ENCODE peak calls at places on chromosomes 3 and 15, in eight cellular contexts. O, T, C, R, B, H, P and Z are unnamed samples.
A peak's percentile ranks its signal among the peaks of the same experiment; 100 is the strongest.

GRCh38 chr15:33679065-33679464 is 289.2 kb upstream of the CHRM5 start:
- DNase-seq in H (no peak), P (no peak), R (no peak), C (no peak), T (no peak), B (no peak), O (no peak), Z (no peak)

GRCh38 chr3:79467721-79468120 is 300.1 kb downstream of the ROBO1 start:
- DNase-seq in H (no peak), O (no peak), B (no peak), T (no peak), C (no peak), P (no peak), R (no peak), Z (no peak)

GRCh38 chr3:181541414-181541813 is 170.3 kb upstream of the SOX2 start:
- DNase-seq in C (no peak), H (no peak), R (no peak), B (no peak), O (no peak), T (no peak), P (no peak), Z (no peak)

GRCh38 chr15:53747501-53748068 is 11.9 kb downstream of the WDR72 start:
- DNase-seq in T (no peak), R (no peak), H (no peak), B (no peak), P (no peak), O (no peak), C (no peak), Z (no peak)

GRCh38 chr3:77038468-77038927 is 1.4 kb upstream of the ROBO2 start:
- DNase-seq in P (no peak), R (peak; percentile 62), C (peak; percentile 48), H (no peak), O (peak; percentile 30), B (peak; percentile 71), T (peak; percentile 57), Z (no peak)

GRCh38 chr15:68725736-68726135 is 95.0 kb downstream of the ANP32A start:
- DNase-seq in R (peak; percentile 75), C (no peak), O (no peak), P (no peak), H (no peak), B (peak; percentile 77), T (no peak), Z (no peak)

GRCh38 chr3:10757021-10757820 is 58.8 kb upstream of the SLC6A11 start:
- DNase-seq in T (no peak), C (no peak), B (no peak), P (no peak), H (no peak), O (peak; percentile 43), R (no peak), Z (no peak)

GRCh38 chr3:121660356-121661171 is at the start of gene HCLS1:
- DNase-seq in B (peak; percentile 76), P (no peak), H (peak; percentile 78), T (no peak), O (no peak), R (peak; percentile 18), C (peak; percentile 32), Z (peak; percentile 84)

GRCh38 chr15:93245616-93246122 is 156.7 kb upstream of the RGMA start:
- DNase-seq in P (no peak), T (no peak), H (no peak), O (no peak), C (no peak), B (no peak), R (no peak), Z (no peak)

GRCh38 chr15:73382131-73382530 is 13.4 kb upstream of the HCN4 start:
- DNase-seq in H (no peak), O (no peak), T (no peak), P (no peak), B (no peak), R (no peak), C (no peak), Z (no peak)

GRCh38 chr15:100112061-100112420 is 229.7 kb downstream of the ADAMTS17 start:
- DNase-seq in B (no peak), O (no peak), H (no peak), R (peak; percentile 4), P (no peak), C (no peak), T (peak; percentile 25), Z (no peak)

GRCh38 chr3:195191580-195191979 is 79.4 kb downstream of the XXYLT1 start:
- DNase-seq in C (no peak), P (no peak), T (no peak), H (no peak), B (no peak), O (no peak), R (no peak), Z (no peak)

GRCh38 chr3:189304465-189305341 is 132.9 kb downstream of the TPRG1 start:
- DNase-seq in R (peak; percentile 70), P (no peak), H (no peak), B (peak; percentile 27), O (peak; percentile 72), T (peak; percentile 69), C (no peak), Z (no peak)
- H3K27ac ChIP-seq in R (peak overlapping the region; percentile 76), P (peak overlapping the region; percentile 84), H (no peak overlapping the region), B (peak overlapping the region; percentile 77), O (peak overlapping the region; percentile 88), T (peak overlapping the region; percentile 77), C (no peak overlapping the region), Z (no peak overlapping the region)

GRCh38 chr15:86653344-86654192 is 573.9 kb downstream of the AGBL1 start:
- DNase-seq in O (no peak), T (no peak), R (no peak), H (peak; percentile 23), C (no peak), B (no peak), P (no peak), Z (peak; percentile 22)

GRCh38 chr15:86647810-86648440 is 568.3 kb downstream of the AGBL1 start:
- DNase-seq in P (no peak), H (no peak), C (no peak), B (no peak), T (no peak), R (no peak), O (no peak), Z (no peak)

GRCh38 chr15:86649277-86649676 is 569.6 kb downstream of the AGBL1 start:
- DNase-seq in O (no peak), H (no peak), R (no peak), T (no peak), B (no peak), P (no peak), C (no peak), Z (no peak)

GRCh38 chr15:86645861-86646393 is 566.3 kb downstream of the AGBL1 start:
- DNase-seq in H (no peak), R (no peak), B (no peak), O (no peak), C (no peak), T (no peak), P (no peak), Z (no peak)

GRCh38 chr15:86650084-86650483 is 570.4 kb downstream of the AGBL1 start:
- DNase-seq in C (no peak), P (no peak), O (peak; percentile 21), T (no peak), H (no peak), R (no peak), B (no peak), Z (no peak)
- H3K27ac ChIP-seq in C (no peak overlapping the region), P (no peak overlapping the region), O (no peak overlapping the region), T (no peak overlapping the region), H (no peak overlapping the region), R (no peak overlapping the region), B (no peak overlapping the region), Z (no peak overlapping the region)

GRCh38 chr15:70301396-70301795 is 203.7 kb upstream of the TLE3 start:
- DNase-seq in P (no peak), T (no peak), H (no peak), R (no peak), B (no peak), C (no peak), O (no peak), Z (no peak)

GRCh38 chr15:70303981-70304380 is 206.3 kb upstream of the TLE3 start:
- DNase-seq in C (no peak), R (no peak), P (no peak), T (no peak), H (no peak), B (no peak), O (no peak), Z (no peak)

GRCh38 chr15:70302360-70302759 is 204.6 kb upstream of the TLE3 start:
- DNase-seq in P (no peak), C (no peak), O (no peak), B (no peak), R (no peak), H (no peak), T (no peak), Z (no peak)

GRCh38 chr15:70297465-70298152 is 199.9 kb upstream of the TLE3 start:
- DNase-seq in O (no peak), C (no peak), T (no peak), P (no peak), H (no peak), R (no peak), B (no peak), Z (no peak)

DNA sequence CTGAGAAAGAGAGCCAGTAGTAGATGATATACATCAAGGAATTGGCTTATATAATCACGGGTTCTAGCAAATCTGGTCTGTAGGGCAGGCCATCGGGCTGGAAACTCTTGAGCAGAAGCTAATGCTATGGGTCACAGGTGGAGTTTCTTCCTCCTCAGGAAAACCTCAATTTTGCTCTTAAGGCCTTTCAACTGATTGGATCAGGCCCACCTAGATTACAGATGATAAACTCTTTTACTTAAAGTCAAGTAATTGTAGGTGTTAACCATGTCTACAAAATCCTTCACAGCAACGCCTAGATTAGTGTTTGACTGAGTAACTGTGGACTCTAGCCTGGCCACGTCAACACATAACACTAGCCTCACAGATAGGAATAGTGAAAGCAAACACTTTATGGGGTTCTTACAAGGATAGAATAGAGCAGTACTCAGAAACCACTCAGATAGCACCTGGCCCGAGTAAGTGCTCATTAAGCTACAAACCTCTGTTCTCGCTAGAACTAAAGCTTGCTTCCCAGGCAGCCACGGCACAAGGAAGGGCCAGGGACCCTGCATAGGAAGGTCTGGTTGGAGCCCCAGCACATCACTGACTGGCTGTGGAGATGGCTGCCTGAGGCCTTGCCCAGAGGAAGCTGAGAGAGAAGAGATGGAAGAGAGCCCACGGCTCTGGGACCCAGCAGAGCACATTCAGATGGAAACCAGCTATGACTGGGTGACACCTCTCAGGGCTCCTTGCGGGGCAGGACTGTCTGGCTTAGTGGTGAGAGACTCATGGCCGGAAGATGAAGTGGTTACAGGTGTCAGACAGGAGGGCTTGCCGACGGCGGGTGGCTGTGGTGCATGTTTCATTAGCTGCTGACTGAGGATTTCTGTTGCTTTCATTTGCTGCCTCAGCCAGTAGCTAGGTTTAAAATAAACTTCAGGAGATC is 202.5 kb upstream of the TLE3 start:
- DNase-seq in P (no peak), B (no peak), T (no peak), H (peak; percentile 2), R (no peak), O (no peak), C (no peak), Z (peak; percentile 69)
- H3K27ac ChIP-seq in P (no peak overlapping the region), B (no peak overlapping the region), T (no peak overlapping the region), H (no peak overlapping the region), R (no peak overlapping the region), O (no peak overlapping the region), C (no peak overlapping the region), Z (no peak overlapping the region)

DNA sequence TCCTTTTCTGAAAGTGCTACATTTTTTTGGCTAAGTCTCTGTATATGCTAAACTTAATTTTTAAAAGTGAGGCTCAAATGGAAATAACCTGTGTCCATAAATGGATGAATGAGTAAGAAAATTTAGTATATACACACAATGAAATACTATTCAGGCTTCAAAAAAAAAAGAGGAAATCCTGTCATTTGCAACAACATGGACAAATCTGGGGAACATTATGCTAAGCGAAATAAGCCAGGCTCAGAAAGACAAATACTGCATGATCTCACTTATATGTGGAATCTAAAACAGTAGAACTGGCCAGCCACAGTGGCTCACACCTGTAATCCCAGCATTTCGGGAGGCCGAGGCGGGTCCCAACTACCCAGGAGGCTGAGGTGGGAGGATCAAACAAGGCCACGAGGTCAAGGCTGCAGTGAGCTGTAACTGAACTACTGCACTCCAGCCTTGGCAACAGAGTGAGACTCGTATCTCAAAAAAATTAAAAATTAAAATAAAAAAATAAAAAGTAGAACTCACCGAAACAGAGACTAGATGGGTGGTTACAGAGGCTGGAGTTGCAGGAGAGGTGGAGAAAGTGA is 25.8 kb downstream of the CCDC12 start:
- DNase-seq in T (no peak), C (no peak), O (no peak), R (no peak), P (no peak), H (no peak), B (no peak), Z (no peak)
- H3K27ac ChIP-seq in T (no peak overlapping the region), C (no peak overlapping the region), O (peak overlapping the region; percentile 90), R (no peak overlapping the region), P (no peak overlapping the region), H (no peak overlapping the region), B (no peak overlapping the region), Z (no peak overlapping the region)